ENCODE peak calls at places on chromosomes 11 and 22, in nine cellular contexts. One of them, this sample, is unnamed.

GRCh38 chr11:65852508-65853248 is 5.3 kb downstream of the CFL1 start:
- DNase-seq in tibial artery: peak
- DNase-seq in AG04450: no peak
- DNase-seq in fibroblast of lung: no peak
- DNase-seq in small intestine: peak
- DNase-seq in stimulated activated CD4-positive, alpha-beta T cell treated with anti-CD3 and anti-CD28 coated beads, Interleukin-12 subunit alpha, Interleukin-12 subunit beta, amount 100 ng/mL, for 48 hours: no peak
- DNase-seq in MV-4-11: no peak
- DNase-seq in GM06990: no peak
- DNase-seq in neuronal stem cell: no peak
- DNase-seq in this sample: no peak

GRCh38 chr11:96447208-96447607 is 57.4 kb downstream of the JRKL start:
- DNase-seq in tibial artery: no peak
- DNase-seq in AG04450: no peak
- DNase-seq in fibroblast of lung: no peak
- DNase-seq in small intestine: no peak
- DNase-seq in stimulated activated CD4-positive, alpha-beta T cell treated with anti-CD3 and anti-CD28 coated beads, Interleukin-12 subunit alpha, Interleukin-12 subunit beta, amount 100 ng/mL, for 48 hours: no peak
- DNase-seq in MV-4-11: no peak
- DNase-seq in GM06990: no peak
- DNase-seq in neuronal stem cell: no peak
- DNase-seq in this sample: no peak

GRCh38 chr22:37160037-37160436 is 10.3 kb upstream of the IL2RB start:
- DNase-seq in tibial artery: no peak
- DNase-seq in AG04450: no peak
- DNase-seq in fibroblast of lung: no peak
- DNase-seq in small intestine: no peak
- DNase-seq in stimulated activated CD4-positive, alpha-beta T cell treated with anti-CD3 and anti-CD28 coated beads, Interleukin-12 subunit alpha, Interleukin-12 subunit beta, amount 100 ng/mL, for 48 hours: no peak
- DNase-seq in MV-4-11: no peak
- DNase-seq in GM06990: no peak
- DNase-seq in neuronal stem cell: no peak
- DNase-seq in this sample: no peak

GRCh38 chr11:25309818-25310217 is 813.0 kb downstream of the LUZP2 start:
- DNase-seq in tibial artery: no peak
- DNase-seq in AG04450: no peak
- DNase-seq in fibroblast of lung: no peak
- DNase-seq in small intestine: no peak
- DNase-seq in stimulated activated CD4-positive, alpha-beta T cell treated with anti-CD3 and anti-CD28 coated beads, Interleukin-12 subunit alpha, Interleukin-12 subunit beta, amount 100 ng/mL, for 48 hours: no peak
- DNase-seq in MV-4-11: no peak
- DNase-seq in GM06990: no peak
- DNase-seq in neuronal stem cell: no peak
- DNase-seq in this sample: no peak

GRCh38 chr11:105401269-105401809 is 208.5 kb upstream of the GRIA4 start:
- DNase-seq in tibial artery: no peak
- DNase-seq in AG04450: no peak
- DNase-seq in fibroblast of lung: no peak
- DNase-seq in small intestine: no peak
- DNase-seq in stimulated activated CD4-positive, alpha-beta T cell treated with anti-CD3 and anti-CD28 coated beads, Interleukin-12 subunit alpha, Interleukin-12 subunit beta, amount 100 ng/mL, for 48 hours: no peak
- DNase-seq in MV-4-11: no peak
- DNase-seq in GM06990: no peak
- DNase-seq in neuronal stem cell: no peak
- DNase-seq in this sample: no peak

GRCh38 chr11:79212711-79213110 is 228.1 kb downstream of the TENM4 start:
- DNase-seq in tibial artery: no peak
- DNase-seq in AG04450: no peak
- DNase-seq in fibroblast of lung: no peak
- DNase-seq in small intestine: no peak
- DNase-seq in stimulated activated CD4-positive, alpha-beta T cell treated with anti-CD3 and anti-CD28 coated beads, Interleukin-12 subunit alpha, Interleukin-12 subunit beta, amount 100 ng/mL, for 48 hours: no peak
- DNase-seq in MV-4-11: no peak
- DNase-seq in GM06990: no peak
- DNase-seq in neuronal stem cell: no peak
- DNase-seq in this sample: no peak

GRCh38 chr22:43079742-43080141 is 9.4 kb downstream of the TTLL1 start:
- DNase-seq in tibial artery: no peak
- DNase-seq in AG04450: no peak
- DNase-seq in fibroblast of lung: no peak
- DNase-seq in small intestine: no peak
- DNase-seq in stimulated activated CD4-positive, alpha-beta T cell treated with anti-CD3 and anti-CD28 coated beads, Interleukin-12 subunit alpha, Interleukin-12 subunit beta, amount 100 ng/mL, for 48 hours: no peak
- DNase-seq in MV-4-11: no peak
- DNase-seq in GM06990: no peak
- DNase-seq in neuronal stem cell: no peak
- DNase-seq in this sample: no peak

GRCh38 chr11:73318501-73319011 is 10.5 kb downstream of the ARHGEF17 start:
- DNase-seq in tibial artery: no peak
- DNase-seq in AG04450: no peak
- DNase-seq in fibroblast of lung: no peak
- DNase-seq in small intestine: no peak
- DNase-seq in stimulated activated CD4-positive, alpha-beta T cell treated with anti-CD3 and anti-CD28 coated beads, Interleukin-12 subunit alpha, Interleukin-12 subunit beta, amount 100 ng/mL, for 48 hours: no peak
- DNase-seq in MV-4-11: no peak
- DNase-seq in GM06990: no peak
- DNase-seq in neuronal stem cell: no peak
- DNase-seq in this sample: no peak

GRCh38 chr22:32836286-32836859 is 34.9 kb downstream of the TIMP3 start:
- DNase-seq in tibial artery: peak
- DNase-seq in AG04450: no peak
- DNase-seq in fibroblast of lung: no peak
- DNase-seq in small intestine: peak
- DNase-seq in stimulated activated CD4-positive, alpha-beta T cell treated with anti-CD3 and anti-CD28 coated beads, Interleukin-12 subunit alpha, Interleukin-12 subunit beta, amount 100 ng/mL, for 48 hours: no peak
- DNase-seq in MV-4-11: peak
- DNase-seq in GM06990: no peak
- DNase-seq in neuronal stem cell: no peak
- DNase-seq in this sample: peak

GRCh38 chr11:64237484-64237951 is 3.1 kb downstream of the VEGFB start:
- DNase-seq in tibial artery: no peak
- DNase-seq in AG04450: no peak
- DNase-seq in fibroblast of lung: no peak
- DNase-seq in small intestine: peak
- DNase-seq in stimulated activated CD4-positive, alpha-beta T cell treated with anti-CD3 and anti-CD28 coated beads, Interleukin-12 subunit alpha, Interleukin-12 subunit beta, amount 100 ng/mL, for 48 hours: no peak
- DNase-seq in MV-4-11: no peak
- DNase-seq in GM06990: peak
- DNase-seq in neuronal stem cell: no peak
- DNase-seq in this sample: no peak

GRCh38 chr22:50292643-50293440 is 14.6 kb downstream of the PLXNB2 start:
- DNase-seq in tibial artery: no peak
- DNase-seq in AG04450: no peak
- DNase-seq in fibroblast of lung: no peak
- DNase-seq in small intestine: no peak
- DNase-seq in stimulated activated CD4-positive, alpha-beta T cell treated with anti-CD3 and anti-CD28 coated beads, Interleukin-12 subunit alpha, Interleukin-12 subunit beta, amount 100 ng/mL, for 48 hours: no peak
- DNase-seq in MV-4-11: no peak
- DNase-seq in GM06990: peak
- DNase-seq in neuronal stem cell: no peak
- DNase-seq in this sample: no peak

GRCh38 chr11:8987446-8987845 is 16.4 kb downstream of the NRIP3 start:
- DNase-seq in tibial artery: no peak
- DNase-seq in AG04450: no peak
- DNase-seq in fibroblast of lung: no peak
- DNase-seq in small intestine: no peak
- DNase-seq in stimulated activated CD4-positive, alpha-beta T cell treated with anti-CD3 and anti-CD28 coated beads, Interleukin-12 subunit alpha, Interleukin-12 subunit beta, amount 100 ng/mL, for 48 hours: no peak
- DNase-seq in MV-4-11: no peak
- DNase-seq in GM06990: no peak
- DNase-seq in neuronal stem cell: no peak
- DNase-seq in this sample: no peak

GRCh38 chr11:48017105-48017874 is 36.9 kb downstream of the PTPRJ start:
- DNase-seq in tibial artery: no peak
- DNase-seq in AG04450: no peak
- DNase-seq in fibroblast of lung: no peak
- DNase-seq in small intestine: no peak
- DNase-seq in stimulated activated CD4-positive, alpha-beta T cell treated with anti-CD3 and anti-CD28 coated beads, Interleukin-12 subunit alpha, Interleukin-12 subunit beta, amount 100 ng/mL, for 48 hours: no peak
- DNase-seq in MV-4-11: no peak
- DNase-seq in GM06990: no peak
- DNase-seq in neuronal stem cell: no peak
- DNase-seq in this sample: no peak

GRCh38 chr11:61587951-61588695 is 7.2 kb upstream of the SYT7 start:
- DNase-seq in tibial artery: no peak
- DNase-seq in AG04450: no peak
- DNase-seq in fibroblast of lung: no peak
- DNase-seq in small intestine: peak
- DNase-seq in stimulated activated CD4-positive, alpha-beta T cell treated with anti-CD3 and anti-CD28 coated beads, Interleukin-12 subunit alpha, Interleukin-12 subunit beta, amount 100 ng/mL, for 48 hours: peak
- DNase-seq in MV-4-11: no peak
- DNase-seq in GM06990: no peak
- DNase-seq in neuronal stem cell: peak
- DNase-seq in this sample: peak

GRCh38 chr22:36201630-36202312 is at the start of gene APOL4:
- DNase-seq in tibial artery: peak
- DNase-seq in AG04450: no peak
- DNase-seq in fibroblast of lung: no peak
- DNase-seq in small intestine: no peak
- DNase-seq in stimulated activated CD4-positive, alpha-beta T cell treated with anti-CD3 and anti-CD28 coated beads, Interleukin-12 subunit alpha, Interleukin-12 subunit beta, amount 100 ng/mL, for 48 hours: no peak
- DNase-seq in MV-4-11: peak
- DNase-seq in GM06990: no peak
- DNase-seq in neuronal stem cell: no peak
- DNase-seq in this sample: no peak

GRCh38 chr22:39362271-39362670 is 12.5 kb downstream of the SYNGR1 start:
- DNase-seq in tibial artery: no peak
- DNase-seq in AG04450: no peak
- DNase-seq in fibroblast of lung: no peak
- DNase-seq in small intestine: no peak
- DNase-seq in stimulated activated CD4-positive, alpha-beta T cell treated with anti-CD3 and anti-CD28 coated beads, Interleukin-12 subunit alpha, Interleukin-12 subunit beta, amount 100 ng/mL, for 48 hours: no peak
- DNase-seq in MV-4-11: no peak
- DNase-seq in GM06990: no peak
- DNase-seq in neuronal stem cell: no peak
- DNase-seq in this sample: no peak

GRCh38 chr22:49503896-49504521 is 323.7 kb downstream of the BRD1 start:
- DNase-seq in tibial artery: no peak
- DNase-seq in AG04450: no peak
- DNase-seq in fibroblast of lung: no peak
- DNase-seq in small intestine: no peak
- DNase-seq in stimulated activated CD4-positive, alpha-beta T cell treated with anti-CD3 and anti-CD28 coated beads, Interleukin-12 subunit alpha, Interleukin-12 subunit beta, amount 100 ng/mL, for 48 hours: no peak
- DNase-seq in MV-4-11: peak
- DNase-seq in GM06990: peak
- DNase-seq in neuronal stem cell: no peak
- DNase-seq in this sample: peak

GRCh38 chr11:78801161-78801884 is 226.7 kb upstream of the NARS2 start:
- DNase-seq in tibial artery: peak
- DNase-seq in AG04450: peak
- DNase-seq in fibroblast of lung: peak
- DNase-seq in small intestine: peak
- DNase-seq in stimulated activated CD4-positive, alpha-beta T cell treated with anti-CD3 and anti-CD28 coated beads, Interleukin-12 subunit alpha, Interleukin-12 subunit beta, amount 100 ng/mL, for 48 hours: no peak
- DNase-seq in MV-4-11: peak
- DNase-seq in GM06990: no peak
- DNase-seq in neuronal stem cell: no peak
- DNase-seq in this sample: no peak

GRCh38 chr11:118786657-118787056 is 4.3 kb downstream of the DDX6 start:
- DNase-seq in tibial artery: no peak
- DNase-seq in AG04450: no peak
- DNase-seq in fibroblast of lung: no peak
- DNase-seq in small intestine: no peak
- DNase-seq in stimulated activated CD4-positive, alpha-beta T cell treated with anti-CD3 and anti-CD28 coated beads, Interleukin-12 subunit alpha, Interleukin-12 subunit beta, amount 100 ng/mL, for 48 hours: no peak
- DNase-seq in MV-4-11: no peak
- DNase-seq in GM06990: no peak
- DNase-seq in neuronal stem cell: no peak
- DNase-seq in this sample: no peak

GRCh38 chr22:47281126-47282106 is 519.0 kb downstream of the TBC1D22A start:
- DNase-seq in tibial artery: no peak
- DNase-seq in AG04450: no peak
- DNase-seq in fibroblast of lung: peak
- DNase-seq in small intestine: no peak
- DNase-seq in stimulated activated CD4-positive, alpha-beta T cell treated with anti-CD3 and anti-CD28 coated beads, Interleukin-12 subunit alpha, Interleukin-12 subunit beta, amount 100 ng/mL, for 48 hours: no peak
- DNase-seq in MV-4-11: no peak
- DNase-seq in GM06990: no peak
- DNase-seq in neuronal stem cell: no peak
- DNase-seq in this sample: no peak

GRCh38 chr11:35418847-35419712 is at the start of gene SLC1A2:
- DNase-seq in tibial artery: no peak
- DNase-seq in AG04450: no peak
- DNase-seq in fibroblast of lung: peak
- DNase-seq in small intestine: no peak
- DNase-seq in stimulated activated CD4-positive, alpha-beta T cell treated with anti-CD3 and anti-CD28 coated beads, Interleukin-12 subunit alpha, Interleukin-12 subunit beta, amount 100 ng/mL, for 48 hours: no peak
- DNase-seq in MV-4-11: no peak
- DNase-seq in GM06990: peak
- DNase-seq in neuronal stem cell: peak
- DNase-seq in this sample: peak

GRCh38 chr11:61791737-61792309 is 576 bp downstream of the TMEM258 start:
- DNase-seq in tibial artery: peak
- DNase-seq in AG04450: peak
- DNase-seq in fibroblast of lung: peak
- DNase-seq in small intestine: peak
- DNase-seq in stimulated activated CD4-positive, alpha-beta T cell treated with anti-CD3 and anti-CD28 coated beads, Interleukin-12 subunit alpha, Interleukin-12 subunit beta, amount 100 ng/mL, for 48 hours: peak
- DNase-seq in MV-4-11: peak
- DNase-seq in GM06990: no peak
- DNase-seq in neuronal stem cell: peak
- DNase-seq in this sample: peak

GRCh38 chr22:47098554-47098953 is 336.1 kb downstream of the TBC1D22A start:
- DNase-seq in tibial artery: no peak
- DNase-seq in AG04450: no peak
- DNase-seq in fibroblast of lung: no peak
- DNase-seq in small intestine: no peak
- DNase-seq in stimulated activated CD4-positive, alpha-beta T cell treated with anti-CD3 and anti-CD28 coated beads, Interleukin-12 subunit alpha, Interleukin-12 subunit beta, amount 100 ng/mL, for 48 hours: no peak
- DNase-seq in MV-4-11: no peak
- DNase-seq in GM06990: no peak
- DNase-seq in neuronal stem cell: no peak
- DNase-seq in this sample: no peak

GRCh38 chr11:105829084-105829483 is 193.0 kb downstream of the MSANTD4 start:
- DNase-seq in tibial artery: no peak
- DNase-seq in AG04450: no peak
- DNase-seq in fibroblast of lung: no peak
- DNase-seq in small intestine: no peak
- DNase-seq in stimulated activated CD4-positive, alpha-beta T cell treated with anti-CD3 and anti-CD28 coated beads, Interleukin-12 subunit alpha, Interleukin-12 subunit beta, amount 100 ng/mL, for 48 hours: no peak
- DNase-seq in MV-4-11: peak
- DNase-seq in GM06990: peak
- DNase-seq in neuronal stem cell: no peak
- DNase-seq in this sample: peak

GRCh38 chr22:19986410-19987341 is 29.9 kb downstream of the ARVCF start:
- DNase-seq in tibial artery: peak
- DNase-seq in AG04450: peak
- DNase-seq in fibroblast of lung: peak
- DNase-seq in small intestine: peak
- DNase-seq in stimulated activated CD4-positive, alpha-beta T cell treated with anti-CD3 and anti-CD28 coated beads, Interleukin-12 subunit alpha, Interleukin-12 subunit beta, amount 100 ng/mL, for 48 hours: peak
- DNase-seq in MV-4-11: peak
- DNase-seq in GM06990: peak
- DNase-seq in neuronal stem cell: peak
- DNase-seq in this sample: peak

GRCh38 chr11:1531961-1532586 is 40.0 kb downstream of the DUSP8 start:
- DNase-seq in tibial artery: peak
- DNase-seq in AG04450: no peak
- DNase-seq in fibroblast of lung: peak
- DNase-seq in small intestine: no peak
- DNase-seq in stimulated activated CD4-positive, alpha-beta T cell treated with anti-CD3 and anti-CD28 coated beads, Interleukin-12 subunit alpha, Interleukin-12 subunit beta, amount 100 ng/mL, for 48 hours: no peak
- DNase-seq in MV-4-11: no peak
- DNase-seq in GM06990: no peak
- DNase-seq in neuronal stem cell: no peak
- DNase-seq in this sample: no peak

GRCh38 chr11:47414685-47415070 is 6.3 kb downstream of the SLC39A13 start:
- DNase-seq in tibial artery: peak
- DNase-seq in AG04450: no peak
- DNase-seq in fibroblast of lung: no peak
- DNase-seq in small intestine: no peak
- DNase-seq in stimulated activated CD4-positive, alpha-beta T cell treated with anti-CD3 and anti-CD28 coated beads, Interleukin-12 subunit alpha, Interleukin-12 subunit beta, amount 100 ng/mL, for 48 hours: no peak
- DNase-seq in MV-4-11: no peak
- DNase-seq in GM06990: no peak
- DNase-seq in neuronal stem cell: no peak
- DNase-seq in this sample: no peak

GRCh38 chr22:29476116-29476515 is 3.9 kb upstream of the NEFH start:
- DNase-seq in tibial artery: no peak
- DNase-seq in AG04450: no peak
- DNase-seq in fibroblast of lung: no peak
- DNase-seq in small intestine: no peak
- DNase-seq in stimulated activated CD4-positive, alpha-beta T cell treated with anti-CD3 and anti-CD28 coated beads, Interleukin-12 subunit alpha, Interleukin-12 subunit beta, amount 100 ng/mL, for 48 hours: no peak
- DNase-seq in MV-4-11: no peak
- DNase-seq in GM06990: no peak
- DNase-seq in neuronal stem cell: no peak
- DNase-seq in this sample: no peak

GRCh38 chr11:3073029-3073435 is 15.8 kb upstream of the CARS1 start:
- DNase-seq in tibial artery: no peak
- DNase-seq in AG04450: no peak
- DNase-seq in fibroblast of lung: peak
- DNase-seq in small intestine: no peak
- DNase-seq in stimulated activated CD4-positive, alpha-beta T cell treated with anti-CD3 and anti-CD28 coated beads, Interleukin-12 subunit alpha, Interleukin-12 subunit beta, amount 100 ng/mL, for 48 hours: no peak
- DNase-seq in MV-4-11: no peak
- DNase-seq in GM06990: no peak
- DNase-seq in neuronal stem cell: no peak
- DNase-seq in this sample: no peak

GRCh38 chr22:27372969-27373670 is 428.4 kb downstream of the MN1 start:
- DNase-seq in tibial artery: no peak
- DNase-seq in AG04450: no peak
- DNase-seq in fibroblast of lung: peak
- DNase-seq in small intestine: peak
- DNase-seq in stimulated activated CD4-positive, alpha-beta T cell treated with anti-CD3 and anti-CD28 coated beads, Interleukin-12 subunit alpha, Interleukin-12 subunit beta, amount 100 ng/mL, for 48 hours: no peak
- DNase-seq in MV-4-11: no peak
- DNase-seq in GM06990: no peak
- DNase-seq in neuronal stem cell: peak
- DNase-seq in this sample: no peak

GRCh38 chr11:47512701-47513100 is 40.2 kb downstream of the CELF1 start:
- DNase-seq in tibial artery: no peak
- DNase-seq in AG04450: no peak
- DNase-seq in fibroblast of lung: no peak
- DNase-seq in small intestine: no peak
- DNase-seq in stimulated activated CD4-positive, alpha-beta T cell treated with anti-CD3 and anti-CD28 coated beads, Interleukin-12 subunit alpha, Interleukin-12 subunit beta, amount 100 ng/mL, for 48 hours: no peak
- DNase-seq in MV-4-11: no peak
- DNase-seq in GM06990: no peak
- DNase-seq in neuronal stem cell: no peak
- DNase-seq in this sample: no peak